ENCODE peak calls at places on chromosome 7, in ten cellular contexts. One of them, this sample, is unnamed.

GRCh38 chr7:91894781-91895480 is 14.4 kb upstream of the MTERF1 start:
- DNase-seq in OCI-LY7: no peak
- DNase-seq in colonic mucosa: no peak
- DNase-seq in heart right ventricle: no peak
- DNase-seq in GM04504: no peak
- DNase-seq in natural killer cell treated with Interleukin-12 subunit alpha and Interleukin-12 subunit beta and Interleukin-15 and Interleukin-18, amount 100 ng/mL, for 72 hours: no peak
- DNase-seq in NCI-H1105: no peak
- DNase-seq in mucosa of descending colon: no peak
- DNase-seq in iPS-NIHi11: no peak
- DNase-seq in SW 1271: no peak
- DNase-seq in this sample: no peak

GRCh38 chr7:17521437-17521836 is 223.0 kb downstream of the AHR start:
- DNase-seq in mucosa of descending colon: no peak
- DNase-seq in colonic mucosa: no peak
- DNase-seq in SW 1271: peak; percentile 81
- DNase-seq in iPS-NIHi11: no peak
- DNase-seq in OCI-LY7: no peak
- DNase-seq in heart right ventricle: no peak
- DNase-seq in natural killer cell treated with Interleukin-12 subunit alpha and Interleukin-12 subunit beta and Interleukin-15 and Interleukin-18, amount 100 ng/mL, for 72 hours: no peak
- DNase-seq in GM04504: no peak
- DNase-seq in NCI-H1105: no peak
- DNase-seq in this sample: no peak

GRCh38 chr7:149825567-149826343 is 12.4 kb upstream of the ZNF862 start:
- DNase-seq in NCI-H1105: no peak
- DNase-seq in heart right ventricle: no peak
- DNase-seq in GM04504: no peak
- DNase-seq in OCI-LY7: no peak
- DNase-seq in natural killer cell treated with Interleukin-12 subunit alpha and Interleukin-12 subunit beta and Interleukin-15 and Interleukin-18, amount 100 ng/mL, for 72 hours: no peak
- DNase-seq in mucosa of descending colon: no peak
- DNase-seq in SW 1271: no peak
- DNase-seq in colonic mucosa: no peak
- DNase-seq in iPS-NIHi11: no peak
- DNase-seq in this sample: no peak

GRCh38 chr7:106049139-106049725 is 62.9 kb downstream of the SYPL1 start:
- DNase-seq in SW 1271: no peak
- DNase-seq in natural killer cell treated with Interleukin-12 subunit alpha and Interleukin-12 subunit beta and Interleukin-15 and Interleukin-18, amount 100 ng/mL, for 72 hours: no peak
- DNase-seq in mucosa of descending colon: no peak
- DNase-seq in NCI-H1105: no peak
- DNase-seq in GM04504: no peak
- DNase-seq in iPS-NIHi11: no peak
- DNase-seq in OCI-LY7: peak; percentile 62
- DNase-seq in colonic mucosa: no peak
- DNase-seq in heart right ventricle: no peak
- DNase-seq in this sample: no peak

GRCh38 chr7:150430465-150431085 is 19.9 kb upstream of the GIMAP8 start:
- DNase-seq in SW 1271: no peak
- DNase-seq in NCI-H1105: no peak
- DNase-seq in iPS-NIHi11: no peak
- DNase-seq in natural killer cell treated with Interleukin-12 subunit alpha and Interleukin-12 subunit beta and Interleukin-15 and Interleukin-18, amount 100 ng/mL, for 72 hours: peak; percentile 38
- DNase-seq in mucosa of descending colon: peak; percentile 0
- DNase-seq in OCI-LY7: no peak
- DNase-seq in GM04504: no peak
- DNase-seq in colonic mucosa: no peak
- DNase-seq in heart right ventricle: no peak
- DNase-seq in this sample: no peak

GRCh38 chr7:78762625-78763024 is 690.8 kb downstream of the MAGI2 start:
- DNase-seq in GM04504: no peak
- DNase-seq in mucosa of descending colon: no peak
- DNase-seq in OCI-LY7: no peak
- DNase-seq in NCI-H1105: no peak
- DNase-seq in iPS-NIHi11: no peak
- DNase-seq in natural killer cell treated with Interleukin-12 subunit alpha and Interleukin-12 subunit beta and Interleukin-15 and Interleukin-18, amount 100 ng/mL, for 72 hours: no peak
- DNase-seq in heart right ventricle: no peak
- DNase-seq in colonic mucosa: no peak
- DNase-seq in SW 1271: no peak
- DNase-seq in this sample: no peak

GRCh38 chr7:55071411-55072188 is 52.8 kb downstream of the EGFR start:
- DNase-seq in mucosa of descending colon: no peak
- DNase-seq in colonic mucosa: no peak
- DNase-seq in SW 1271: no peak
- DNase-seq in iPS-NIHi11: no peak
- DNase-seq in OCI-LY7: no peak
- DNase-seq in GM04504: no peak
- DNase-seq in heart right ventricle: no peak
- DNase-seq in natural killer cell treated with Interleukin-12 subunit alpha and Interleukin-12 subunit beta and Interleukin-15 and Interleukin-18, amount 100 ng/mL, for 72 hours: no peak
- DNase-seq in NCI-H1105: no peak
- DNase-seq in this sample: no peak

GRCh38 chr7:97748482-97748881 is 16.6 kb downstream of the TAC1 start:
- DNase-seq in heart right ventricle: no peak
- DNase-seq in GM04504: no peak
- DNase-seq in OCI-LY7: no peak
- DNase-seq in NCI-H1105: no peak
- DNase-seq in colonic mucosa: no peak
- DNase-seq in iPS-NIHi11: no peak
- DNase-seq in SW 1271: no peak
- DNase-seq in natural killer cell treated with Interleukin-12 subunit alpha and Interleukin-12 subunit beta and Interleukin-15 and Interleukin-18, amount 100 ng/mL, for 72 hours: no peak
- DNase-seq in mucosa of descending colon: no peak
- DNase-seq in this sample: no peak

GRCh38 chr7:158885624-158886023 is 29.3 kb downstream of the DYNC2I1 start:
- DNase-seq in NCI-H1105: no peak
- DNase-seq in colonic mucosa: no peak
- DNase-seq in mucosa of descending colon: no peak
- DNase-seq in natural killer cell treated with Interleukin-12 subunit alpha and Interleukin-12 subunit beta and Interleukin-15 and Interleukin-18, amount 100 ng/mL, for 72 hours: no peak
- DNase-seq in GM04504: no peak
- DNase-seq in SW 1271: no peak
- DNase-seq in OCI-LY7: peak; percentile 20
- DNase-seq in iPS-NIHi11: no peak
- DNase-seq in heart right ventricle: no peak
- DNase-seq in this sample: no peak

GRCh38 chr7:133705596-133705995 is 421.5 kb upstream of the LRGUK start:
- DNase-seq in iPS-NIHi11: no peak
- DNase-seq in SW 1271: peak; percentile 67
- DNase-seq in colonic mucosa: no peak
- DNase-seq in OCI-LY7: no peak
- DNase-seq in heart right ventricle: no peak
- DNase-seq in NCI-H1105: no peak
- DNase-seq in GM04504: peak; percentile 11
- DNase-seq in mucosa of descending colon: no peak
- DNase-seq in natural killer cell treated with Interleukin-12 subunit alpha and Interleukin-12 subunit beta and Interleukin-15 and Interleukin-18, amount 100 ng/mL, for 72 hours: no peak
- DNase-seq in this sample: no peak

GRCh38 chr7:101216001-101216859 is 1.2 kb downstream of the PLOD3 start:
- DNase-seq in natural killer cell treated with Interleukin-12 subunit alpha and Interleukin-12 subunit beta and Interleukin-15 and Interleukin-18, amount 100 ng/mL, for 72 hours: no peak
- DNase-seq in OCI-LY7: no peak
- DNase-seq in heart right ventricle: no peak
- DNase-seq in mucosa of descending colon: no peak
- DNase-seq in NCI-H1105: no peak
- DNase-seq in colonic mucosa: peak; percentile 46
- DNase-seq in SW 1271: no peak
- DNase-seq in iPS-NIHi11: no peak
- DNase-seq in GM04504: no peak
- DNase-seq in this sample: no peak

GRCh38 chr7:111089822-111090426 is 1.0 kb upstream of the LRRN3 start:
- DNase-seq in colonic mucosa: no peak
- DNase-seq in natural killer cell treated with Interleukin-12 subunit alpha and Interleukin-12 subunit beta and Interleukin-15 and Interleukin-18, amount 100 ng/mL, for 72 hours: no peak
- DNase-seq in NCI-H1105: peak; percentile 34
- DNase-seq in heart right ventricle: no peak
- DNase-seq in iPS-NIHi11: peak; percentile 47
- DNase-seq in mucosa of descending colon: no peak
- DNase-seq in SW 1271: no peak
- DNase-seq in GM04504: no peak
- DNase-seq in OCI-LY7: peak; percentile 44
- DNase-seq in this sample: no peak

GRCh38 chr7:120554960-120555571 is 282.1 kb downstream of the KCND2 start:
- DNase-seq in iPS-NIHi11: peak; percentile 68
- DNase-seq in colonic mucosa: peak; percentile 25
- DNase-seq in mucosa of descending colon: peak; percentile 44
- DNase-seq in SW 1271: peak; percentile 10
- DNase-seq in NCI-H1105: peak; percentile 57
- DNase-seq in OCI-LY7: peak; percentile 39
- DNase-seq in natural killer cell treated with Interleukin-12 subunit alpha and Interleukin-12 subunit beta and Interleukin-15 and Interleukin-18, amount 100 ng/mL, for 72 hours: no peak
- DNase-seq in heart right ventricle: peak; percentile 13
- DNase-seq in GM04504: peak; percentile 17
- DNase-seq in this sample: no peak

GRCh38 chr7:91945476-91945875 is 4.8 kb downstream of the AKAP9 start:
- DNase-seq in SW 1271: no peak
- DNase-seq in GM04504: peak; percentile 39
- DNase-seq in OCI-LY7: no peak
- DNase-seq in colonic mucosa: no peak
- DNase-seq in iPS-NIHi11: no peak
- DNase-seq in natural killer cell treated with Interleukin-12 subunit alpha and Interleukin-12 subunit beta and Interleukin-15 and Interleukin-18, amount 100 ng/mL, for 72 hours: no peak
- DNase-seq in heart right ventricle: no peak
- DNase-seq in mucosa of descending colon: no peak
- DNase-seq in NCI-H1105: no peak
- DNase-seq in this sample: no peak

GRCh38 chr7:30760514-30761213 is 8.7 kb downstream of the INMT start:
- DNase-seq in NCI-H1105: no peak
- DNase-seq in heart right ventricle: no peak
- DNase-seq in iPS-NIHi11: no peak
- DNase-seq in mucosa of descending colon: no peak
- DNase-seq in OCI-LY7: no peak
- DNase-seq in SW 1271: no peak
- DNase-seq in colonic mucosa: no peak
- DNase-seq in natural killer cell treated with Interleukin-12 subunit alpha and Interleukin-12 subunit beta and Interleukin-15 and Interleukin-18, amount 100 ng/mL, for 72 hours: no peak
- DNase-seq in GM04504: no peak
- DNase-seq in this sample: no peak

GRCh38 chr7:83486957-83487356 is 162.0 kb downstream of the SEMA3E start:
- DNase-seq in heart right ventricle: no peak
- DNase-seq in GM04504: no peak
- DNase-seq in natural killer cell treated with Interleukin-12 subunit alpha and Interleukin-12 subunit beta and Interleukin-15 and Interleukin-18, amount 100 ng/mL, for 72 hours: no peak
- DNase-seq in colonic mucosa: no peak
- DNase-seq in iPS-NIHi11: no peak
- DNase-seq in NCI-H1105: no peak
- DNase-seq in SW 1271: no peak
- DNase-seq in OCI-LY7: no peak
- DNase-seq in mucosa of descending colon: no peak
- DNase-seq in this sample: no peak

GRCh38 chr7:75049817-75050216 is 23.8 kb downstream of the RCC1L start:
- DNase-seq in heart right ventricle: no peak
- DNase-seq in natural killer cell treated with Interleukin-12 subunit alpha and Interleukin-12 subunit beta and Interleukin-15 and Interleukin-18, amount 100 ng/mL, for 72 hours: no peak
- DNase-seq in NCI-H1105: no peak
- DNase-seq in iPS-NIHi11: no peak
- DNase-seq in mucosa of descending colon: no peak
- DNase-seq in OCI-LY7: no peak
- DNase-seq in SW 1271: no peak
- DNase-seq in GM04504: no peak
- DNase-seq in colonic mucosa: no peak
- DNase-seq in this sample: no peak

GRCh38 chr7:64802699-64803098 is 8.5 kb downstream of the ZNF138 start:
- DNase-seq in heart right ventricle: no peak
- DNase-seq in natural killer cell treated with Interleukin-12 subunit alpha and Interleukin-12 subunit beta and Interleukin-15 and Interleukin-18, amount 100 ng/mL, for 72 hours: no peak
- DNase-seq in colonic mucosa: no peak
- DNase-seq in NCI-H1105: no peak
- DNase-seq in SW 1271: no peak
- DNase-seq in OCI-LY7: no peak
- DNase-seq in iPS-NIHi11: no peak
- DNase-seq in GM04504: no peak
- DNase-seq in mucosa of descending colon: no peak
- DNase-seq in this sample: no peak

GRCh38 chr7:37408885-37409248 is 39.8 kb downstream of the ELMO1 start:
- DNase-seq in heart right ventricle: no peak
- DNase-seq in natural killer cell treated with Interleukin-12 subunit alpha and Interleukin-12 subunit beta and Interleukin-15 and Interleukin-18, amount 100 ng/mL, for 72 hours: no peak
- DNase-seq in NCI-H1105: no peak
- DNase-seq in colonic mucosa: no peak
- DNase-seq in mucosa of descending colon: no peak
- DNase-seq in SW 1271: no peak
- DNase-seq in iPS-NIHi11: no peak
- DNase-seq in OCI-LY7: no peak
- DNase-seq in GM04504: no peak
- DNase-seq in this sample: no peak

GRCh38 chr7:155951554-155952158 is 139.4 kb upstream of the SHH start:
- DNase-seq in iPS-NIHi11: no peak
- DNase-seq in colonic mucosa: no peak
- DNase-seq in mucosa of descending colon: no peak
- DNase-seq in natural killer cell treated with Interleukin-12 subunit alpha and Interleukin-12 subunit beta and Interleukin-15 and Interleukin-18, amount 100 ng/mL, for 72 hours: no peak
- DNase-seq in SW 1271: peak; percentile 96
- DNase-seq in OCI-LY7: no peak
- DNase-seq in heart right ventricle: no peak
- DNase-seq in NCI-H1105: no peak
- DNase-seq in GM04504: no peak
- DNase-seq in this sample: peak; percentile 87

GRCh38 chr7:70463332-70463938 is 668.5 kb upstream of the GALNT17 start:
- DNase-seq in colonic mucosa: no peak
- DNase-seq in GM04504: no peak
- DNase-seq in natural killer cell treated with Interleukin-12 subunit alpha and Interleukin-12 subunit beta and Interleukin-15 and Interleukin-18, amount 100 ng/mL, for 72 hours: no peak
- DNase-seq in SW 1271: no peak
- DNase-seq in NCI-H1105: no peak
- DNase-seq in heart right ventricle: no peak
- DNase-seq in OCI-LY7: no peak
- DNase-seq in mucosa of descending colon: peak; percentile 23
- DNase-seq in iPS-NIHi11: no peak
- DNase-seq in this sample: no peak

GRCh38 chr7:55572378-55573233 is at the start of gene VOPP1:
- DNase-seq in SW 1271: no peak
- DNase-seq in NCI-H1105: peak; percentile 66
- DNase-seq in GM04504: no peak
- DNase-seq in mucosa of descending colon: peak; percentile 73
- DNase-seq in colonic mucosa: peak; percentile 70
- DNase-seq in natural killer cell treated with Interleukin-12 subunit alpha and Interleukin-12 subunit beta and Interleukin-15 and Interleukin-18, amount 100 ng/mL, for 72 hours: peak; percentile 80
- DNase-seq in iPS-NIHi11: peak; percentile 96
- DNase-seq in heart right ventricle: peak; percentile 58
- DNase-seq in OCI-LY7: peak; percentile 87
- DNase-seq in this sample: peak; percentile 63

GRCh38 chr7:144519900-144520299 is 116.4 kb upstream of the NOBOX start:
- DNase-seq in colonic mucosa: no peak
- DNase-seq in OCI-LY7: no peak
- DNase-seq in heart right ventricle: no peak
- DNase-seq in NCI-H1105: no peak
- DNase-seq in mucosa of descending colon: no peak
- DNase-seq in natural killer cell treated with Interleukin-12 subunit alpha and Interleukin-12 subunit beta and Interleukin-15 and Interleukin-18, amount 100 ng/mL, for 72 hours: no peak
- DNase-seq in GM04504: no peak
- DNase-seq in SW 1271: no peak
- DNase-seq in iPS-NIHi11: no peak
- DNase-seq in this sample: no peak

GRCh38 chr7:121192834-121193233 is 136.0 kb upstream of the WNT16 start:
- DNase-seq in colonic mucosa: no peak
- DNase-seq in OCI-LY7: no peak
- DNase-seq in GM04504: no peak
- DNase-seq in mucosa of descending colon: no peak
- DNase-seq in NCI-H1105: no peak
- DNase-seq in iPS-NIHi11: no peak
- DNase-seq in heart right ventricle: no peak
- DNase-seq in natural killer cell treated with Interleukin-12 subunit alpha and Interleukin-12 subunit beta and Interleukin-15 and Interleukin-18, amount 100 ng/mL, for 72 hours: no peak
- DNase-seq in SW 1271: no peak
- DNase-seq in this sample: no peak

GRCh38 chr7:100509213-100509612 is 25.5 kb downstream of the NYAP1 start:
- DNase-seq in heart right ventricle: no peak
- DNase-seq in mucosa of descending colon: no peak
- DNase-seq in GM04504: peak; percentile 52
- DNase-seq in natural killer cell treated with Interleukin-12 subunit alpha and Interleukin-12 subunit beta and Interleukin-15 and Interleukin-18, amount 100 ng/mL, for 72 hours: no peak
- DNase-seq in SW 1271: no peak
- DNase-seq in OCI-LY7: no peak
- DNase-seq in iPS-NIHi11: peak; percentile 14
- DNase-seq in colonic mucosa: no peak
- DNase-seq in NCI-H1105: peak; percentile 45
- DNase-seq in this sample: peak; percentile 72

GRCh38 chr7:27202018-27202740 is 2.3 kb upstream of the HOXA13 start:
- DNase-seq in NCI-H1105: no peak
- DNase-seq in mucosa of descending colon: peak; percentile 26
- DNase-seq in SW 1271: no peak
- DNase-seq in natural killer cell treated with Interleukin-12 subunit alpha and Interleukin-12 subunit beta and Interleukin-15 and Interleukin-18, amount 100 ng/mL, for 72 hours: no peak
- DNase-seq in GM04504: no peak
- DNase-seq in OCI-LY7: no peak
- DNase-seq in iPS-NIHi11: no peak
- DNase-seq in colonic mucosa: peak; percentile 32
- DNase-seq in heart right ventricle: no peak
- DNase-seq in this sample: no peak

GRCh38 chr7:64314493-64315020 is 796 bp downstream of the ZNF736 start:
- DNase-seq in heart right ventricle: no peak
- DNase-seq in NCI-H1105: no peak
- DNase-seq in SW 1271: no peak
- DNase-seq in mucosa of descending colon: no peak
- DNase-seq in colonic mucosa: no peak
- DNase-seq in GM04504: no peak
- DNase-seq in natural killer cell treated with Interleukin-12 subunit alpha and Interleukin-12 subunit beta and Interleukin-15 and Interleukin-18, amount 100 ng/mL, for 72 hours: no peak
- DNase-seq in OCI-LY7: peak; percentile 26
- DNase-seq in iPS-NIHi11: no peak
- DNase-seq in this sample: no peak

GRCh38 chr7:87543623-87544022 is 57.1 kb downstream of the ABCB1 start:
- DNase-seq in SW 1271: no peak
- DNase-seq in colonic mucosa: no peak
- DNase-seq in GM04504: no peak
- DNase-seq in iPS-NIHi11: no peak
- DNase-seq in OCI-LY7: no peak
- DNase-seq in NCI-H1105: no peak
- DNase-seq in heart right ventricle: no peak
- DNase-seq in mucosa of descending colon: no peak
- DNase-seq in natural killer cell treated with Interleukin-12 subunit alpha and Interleukin-12 subunit beta and Interleukin-15 and Interleukin-18, amount 100 ng/mL, for 72 hours: no peak
- DNase-seq in this sample: no peak

This sample was measured in ureter.